ENCODE peak calls at places on chromosomes 4 and X, in five cellular contexts. K is suprapubic skin, C is stomach, Y is colonic mucosa, Q is T-helper 17 cell. D is an unnamed sample.
A peak's percentile ranks its signal among the peaks of the same experiment; 100 is the strongest.

GRCh38 chr4:83362492-83363329 is 28.1 kb upstream of the HPSE start:
- DNase-seq in Y (peak; percentile 48), C (no peak), Q (no peak), K (no peak), D (peak; percentile 67)

GRCh38 chrX:22090181-22090580 is 58.1 kb downstream of the PHEX start:
- DNase-seq in Y (no peak), K (no peak), Q (no peak), C (no peak), D (no peak)

GRCh38 chrX:40922307-40922706 is 162.9 kb upstream of the USP9X start:
- DNase-seq in Y (no peak), K (no peak), C (no peak), Q (no peak), D (peak; percentile 80)

GRCh38 chr4:2250764-2251072 is 8.8 kb upstream of the HAUS3 start:
- DNase-seq in Q (peak; percentile 3), Y (no peak), K (no peak), C (no peak), D (no peak)

GRCh38 chrX:97968376-97969104 is 1084.8 kb downstream of the RPA4 start:
- DNase-seq in Q (no peak), C (no peak), Y (no peak), K (no peak), D (no peak)

GRCh38 chrX:16469870-16470269 is 180.1 kb upstream of the S100G start:
- DNase-seq in K (no peak), C (no peak), Y (no peak), Q (no peak), D (no peak)

GRCh38 chr4:122309988-122310626 is 68.7 kb upstream of the ADAD1 start:
- DNase-seq in Y (no peak), Q (no peak), K (no peak), C (no peak), D (no peak)

GRCh38 chr4:180832086-180832485 is 1411.1 kb upstream of the TENM3 start:
- DNase-seq in Q (no peak), K (no peak), Y (no peak), C (no peak), D (no peak)

GRCh38 chrX:122512561-122513072 is 671.5 kb upstream of the GRIA3 start:
- DNase-seq in C (no peak), K (no peak), Y (no peak), Q (no peak), D (no peak)

GRCh38 chr4:144178414-144178813 is 37.9 kb upstream of the GYPA start:
- DNase-seq in Q (no peak), Y (no peak), K (no peak), C (no peak), D (peak; percentile 52)

GRCh38 chr4:138910201-138910913 is 105.2 kb upstream of the NOCT start:
- DNase-seq in Q (no peak), C (peak; percentile 37), Y (no peak), K (no peak), D (peak; percentile 36)

GRCh38 chrX:32673193-32673592 is 538.2 kb downstream of the DMD start:
- DNase-seq in K (no peak), C (no peak), Q (no peak), Y (no peak), D (peak; percentile 17)

DNA sequence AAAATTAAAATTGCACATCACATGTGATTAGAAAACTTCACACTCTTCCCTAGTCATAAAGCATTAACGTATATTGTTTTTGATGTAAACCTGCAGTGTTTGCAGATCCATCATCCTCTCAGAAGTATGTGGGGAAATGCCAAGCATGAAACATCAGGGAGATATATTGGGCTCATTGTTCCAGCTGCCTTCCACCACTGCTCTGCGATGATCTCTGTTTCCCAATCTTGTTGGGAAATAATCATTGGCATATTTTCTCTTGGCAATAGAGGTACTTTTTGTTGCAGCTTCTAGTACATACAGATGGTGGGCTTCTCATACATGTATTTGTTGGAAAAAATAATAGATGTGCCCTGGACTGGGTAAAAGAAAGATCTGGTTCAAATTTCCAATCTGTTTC is 466.3 kb upstream of the HS3ST1 start:
- DNase-seq in C (no peak), K (no peak), Y (no peak), Q (no peak), D (no peak)
- H3K9me3 ChIP-seq in C (no peaks in the 10 kb centered on the region), K (no peaks in the 10 kb centered on the region), Y (no peaks in the 10 kb centered on the region), Q (no peaks in the 10 kb centered on the region), D (no peaks in the 10 kb centered on the region)

GRCh38 chr4:373062-373839 is 35.6 kb downstream of the ZNF141 start:
- DNase-seq in Q (no peak), C (no peak), Y (no peak), K (no peak), D (no peak)

GRCh38 chr4:374298-375160 is 36.9 kb downstream of the ZNF141 start:
- DNase-seq in Q (no peak), K (no peak), C (no peak), Y (no peak), D (no peak)
- H3K9me3 ChIP-seq in Q (peaks cover 57% of the 10 kb centered on the region), K (peaks cover 91% of the 10 kb centered on the region), C (peaks cover 96% of the 10 kb centered on the region), Y (peaks cover 36% of the 10 kb centered on the region), D (peaks cover 25% of the 10 kb centered on the region)

GRCh38 chrX:64853424-64853823 is 122.8 kb downstream of the ZC4H2 start:
- DNase-seq in Q (no peak), K (no peak), Y (no peak), C (no peak), D (no peak)
- H3K9me3 ChIP-seq in Q (peaks cover 8% of the 10 kb centered on the region), K (no peaks in the 10 kb centered on the region), Y (no peaks in the 10 kb centered on the region), C (peaks cover 18% of the 10 kb centered on the region), D (no peaks in the 10 kb centered on the region)

GRCh38 chrX:55099162-55099561 is 10.3 kb downstream of the PAGE2 start:
- DNase-seq in Y (no peak), K (no peak), Q (no peak), C (no peak), D (no peak)

GRCh38 chrX:55098691-55099090 is 9.9 kb downstream of the PAGE2 start:
- DNase-seq in Q (no peak), C (no peak), K (no peak), Y (no peak), D (no peak)
- H3K9me3 ChIP-seq in Q (no peaks in the 10 kb centered on the region), C (no peaks in the 10 kb centered on the region), K (no peaks in the 10 kb centered on the region), Y (no peaks in the 10 kb centered on the region), D (no peaks in the 10 kb centered on the region)

D was measured in cardiac muscle cell.